ENCODE peak calls at places on chromosomes 2 and 18, in eight cellular contexts. M, C, X, Q, V, E, K and F are unnamed samples.

GRCh38 chr2:28869494-28870145 is 489 bp downstream of the TRMT61B start:
- DNase-seq in V (no peak), M (no peak), C (no peak), Q (no peak), E (no peak), K (no peak), X (no peak), F (no peak)

GRCh38 chr2:70828914-70829824 is 6.4 kb downstream of the CD207 start:
- DNase-seq in K (no peak), M (no peak), Q (no peak), V (peak), C (no peak), X (no peak), E (no peak), F (no peak)

GRCh38 chr2:240514631-240515030 is 43.2 kb downstream of the ANKMY1 start:
- DNase-seq in K (no peak), V (no peak), X (no peak), E (no peak), C (no peak), Q (no peak), M (no peak), F (no peak)

GRCh38 chr2:150020221-150020620 is 432.6 kb upstream of the MMADHC start:
- DNase-seq in M (no peak), V (no peak), Q (no peak), C (no peak), K (no peak), E (no peak), X (no peak), F (no peak)

GRCh38 chr2:230922951-230923717 is 1.9 kb downstream of the GPR55 start:
- DNase-seq in E (no peak), V (no peak), X (no peak), M (no peak), Q (no peak), K (no peak), C (no peak), F (no peak)

GRCh38 chr18:50790956-50791355 is 28.9 kb downstream of the MRO start:
- DNase-seq in Q (no peak), M (no peak), X (no peak), V (no peak), C (no peak), K (no peak), E (no peak), F (no peak)

GRCh38 chr2:235026137-235026536 is 74.3 kb downstream of the SH3BP4 start:
- DNase-seq in V (peak), X (no peak), E (peak), M (no peak), Q (no peak), C (peak), K (no peak), F (no peak)

GRCh38 chr18:21163647-21164625 is 52.3 kb upstream of the ROCK1 start:
- DNase-seq in E (no peak), M (no peak), C (peak), X (no peak), Q (no peak), V (no peak), K (no peak), F (peak)

GRCh38 chr2:33073018-33073417 is 126.3 kb downstream of the LTBP1 start:
- DNase-seq in V (peak), K (no peak), X (no peak), C (peak), E (no peak), Q (no peak), M (no peak), F (no peak)

GRCh38 chr2:120817136-120817955 is 81.7 kb downstream of the GLI2 start:
- DNase-seq in E (no peak), M (no peak), X (no peak), C (no peak), V (no peak), K (no peak), Q (no peak), F (no peak)

GRCh38 chr2:18516112-18516511 is 44.3 kb downstream of the RDH14 start:
- DNase-seq in K (no peak), M (no peak), V (no peak), X (no peak), C (no peak), E (no peak), Q (no peak), F (no peak)

GRCh38 chr2:230701308-230701707 is 11.3 kb upstream of the CAB39 start:
- DNase-seq in Q (no peak), V (no peak), M (no peak), E (no peak), K (no peak), C (no peak), X (no peak), F (no peak)

GRCh38 chr2:18991177-18992168 is 366.9 kb downstream of the OSR1 start:
- DNase-seq in K (no peak), Q (no peak), C (peak), V (peak), E (no peak), M (no peak), X (no peak), F (no peak)

GRCh38 chr2:210561482-210561881 is 5.1 kb downstream of the CPS1 start:
- DNase-seq in M (no peak), X (no peak), V (no peak), K (no peak), E (no peak), C (no peak), Q (no peak), F (no peak)

GRCh38 chr2:238167761-238168160 is 9.0 kb downstream of the ERFE start:
- DNase-seq in Q (peak), E (no peak), C (no peak), K (no peak), X (peak), M (no peak), V (no peak), F (no peak)

GRCh38 chr18:62071071-62071470 is 115.8 kb downstream of the PIGN start:
- DNase-seq in X (no peak), K (no peak), M (no peak), E (no peak), C (no peak), V (no peak), Q (no peak), F (no peak)

GRCh38 chr18:50559750-50560680 is at the start of gene MAPK4:
- DNase-seq in C (no peak), E (no peak), M (peak), V (no peak), X (peak), K (no peak), Q (peak), F (peak)

GRCh38 chr2:146317959-146318358 is 1526.9 kb upstream of the ACVR2A start:
- DNase-seq in X (no peak), M (no peak), V (no peak), Q (no peak), E (no peak), C (no peak), K (no peak), F (peak)

GRCh38 chr2:28406276-28407096 is 13.8 kb downstream of the FOSL2 start:
- DNase-seq in X (no peak), K (no peak), Q (no peak), M (no peak), V (peak), C (no peak), E (no peak), F (peak)

GRCh38 chr2:119897996-119898395 is 114.9 kb upstream of the EPB41L5 start:
- DNase-seq in E (no peak), V (no peak), Q (no peak), C (no peak), M (no peak), X (no peak), K (no peak), F (no peak)

GRCh38 chr2:212154392-212154791 is 384.2 kb downstream of the ERBB4 start:
- DNase-seq in V (no peak), X (no peak), M (no peak), K (no peak), E (no peak), Q (no peak), C (no peak), F (no peak)

GRCh38 chr2:61885896-61886603 is 2.4 kb downstream of the CCT4 start:
- DNase-seq in K (no peak), E (no peak), C (no peak), X (no peak), Q (no peak), V (no peak), M (no peak), F (no peak)

GRCh38 chr18:39701071-39701783 is 2135.6 kb upstream of the CELF4 start:
- DNase-seq in X (no peak), K (no peak), C (no peak), E (no peak), M (no peak), Q (no peak), V (no peak), F (no peak)

GRCh38 chr2:233436691-233437438 is 82.6 kb downstream of the DGKD start:
- DNase-seq in K (no peak), M (no peak), X (no peak), C (no peak), E (no peak), Q (no peak), V (no peak), F (no peak)

GRCh38 chr2:179262077-179262660 is 2.5 kb downstream of the SESTD1 start:
- DNase-seq in E (no peak), K (no peak), M (no peak), X (no peak), V (no peak), C (no peak), Q (no peak), F (no peak)

GRCh38 chr2:88751770-88752169 is 60.3 kb downstream of the RPIA start:
- DNase-seq in M (no peak), K (no peak), V (no peak), X (no peak), E (no peak), Q (no peak), C (no peak), F (no peak)

GRCh38 chr2:120669121-120669952 is 66.3 kb upstream of the GLI2 start:
- DNase-seq in E (peak), V (peak), Q (peak), K (no peak), X (peak), C (peak), M (peak), F (peak)

GRCh38 chr2:135600915-135601314 is 69.6 kb downstream of the R3HDM1 start:
- DNase-seq in Q (no peak), E (no peak), M (no peak), K (no peak), V (peak), C (peak), X (no peak), F (peak)

GRCh38 chr18:48009116-48009825 is 78.8 kb upstream of the SMAD2 start:
- DNase-seq in M (peak), E (no peak), V (no peak), C (no peak), X (no peak), K (no peak), Q (no peak), F (no peak)

GRCh38 chr2:39023649-39024048 is 97.2 kb downstream of the SOS1 start:
- DNase-seq in X (no peak), E (no peak), C (no peak), K (no peak), Q (no peak), M (no peak), V (peak), F (no peak)

GRCh38 chr2:232777278-232777677 is 913 bp upstream of the KCNJ13 start:
- DNase-seq in C (no peak), V (no peak), Q (no peak), E (no peak), M (no peak), X (no peak), K (no peak), F (no peak)

GRCh38 chr18:68721681-68722583 is 7.0 kb upstream of the TMX3 start:
- DNase-seq in Q (no peak), K (peak), V (no peak), E (no peak), X (no peak), M (no peak), C (no peak), F (no peak)

GRCh38 chr2:38296381-38296780 is 80.7 kb downstream of the ATL2 start:
- DNase-seq in K (no peak), M (no peak), V (no peak), X (no peak), E (no peak), Q (no peak), C (no peak), F (no peak)

GRCh38 chr18:24054130-24054529 is 39.6 kb downstream of the TTC39C start:
- DNase-seq in Q (no peak), X (no peak), V (no peak), K (no peak), E (no peak), M (no peak), C (no peak), F (no peak)

GRCh38 chr18:2857491-2858063 is 10.8 kb downstream of the EMILIN2 start:
- DNase-seq in M (no peak), E (no peak), X (no peak), K (no peak), V (no peak), Q (no peak), C (no peak), F (peak)

GRCh38 chr2:96120991-96121390 is 4.6 kb upstream of the ADRA2B start:
- DNase-seq in Q (no peak), X (no peak), C (no peak), V (no peak), M (no peak), K (no peak), E (no peak), F (no peak)

GRCh38 chr2:96118698-96119388 is 2.5 kb upstream of the ADRA2B start:
- DNase-seq in K (no peak), V (no peak), C (no peak), Q (no peak), X (no peak), E (no peak), M (no peak), F (no peak)

GRCh38 chr2:96119389-96119751 is 3.0 kb upstream of the ADRA2B start:
- DNase-seq in K (no peak), C (no peak), V (no peak), M (no peak), X (no peak), Q (no peak), E (no peak), F (no peak)

GRCh38 chr2:96121414-96121813 is 5.0 kb upstream of the ADRA2B start:
- DNase-seq in Q (no peak), X (no peak), M (no peak), K (no peak), C (no peak), V (no peak), E (no peak), F (no peak)

GRCh38 chr2:96119981-96120720 is 3.8 kb upstream of the ADRA2B start:
- DNase-seq in Q (no peak), E (no peak), X (no peak), C (no peak), V (no peak), K (no peak), M (no peak), F (peak)
- TF ChIP-seq MAX in Q (no peak), E (no peak), X (no peak), C (no peak), V (no peak), K (no peak), M (no peak), F (no peak)

GRCh38 chr2:197210450-197210849 is 100.1 kb downstream of the ANKRD44 start:
- DNase-seq in Q (peak), K (no peak), V (no peak), C (no peak), E (no peak), X (no peak), M (no peak), F (no peak)
- TF ChIP-seq MAX in Q (no peak), K (no peak), V (no peak), C (no peak), E (no peak), X (no peak), M (no peak), F (no peak)

GRCh38 chr2:15971351-15971750 is 31.0 kb downstream of the MYCN start:
- DNase-seq in V (no peak), Q (no peak), C (no peak), M (no peak), X (no peak), E (no peak), K (no peak), F (no peak)
- TF ChIP-seq MAX in V (no peak), Q (no peak), C (no peak), M (no peak), X (no peak), E (no peak), K (no peak), F (no peak)

DNA sequence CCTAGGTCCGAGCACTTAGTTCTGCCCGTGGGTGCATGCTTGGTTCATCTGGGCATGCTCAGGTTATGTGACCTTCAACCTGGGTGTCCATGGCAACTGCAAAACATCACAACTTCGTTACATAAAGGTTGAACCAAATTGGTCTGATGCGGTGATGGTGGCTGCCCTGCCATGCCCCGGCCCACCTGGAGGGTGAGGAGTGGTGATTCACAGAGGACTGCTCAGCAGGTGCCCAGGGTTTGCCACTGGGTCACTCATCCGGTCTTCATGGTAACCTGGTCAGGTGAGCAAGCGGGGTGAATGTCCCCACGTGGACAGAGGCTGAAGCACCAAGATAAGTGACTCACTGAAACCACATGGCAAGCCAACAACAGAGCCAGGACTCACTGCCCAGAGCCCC is 111.1 kb downstream of the KCNF1 start:
- DNase-seq in E (peak), V (no peak), C (no peak), M (no peak), K (no peak), X (no peak), Q (no peak), F (no peak)
- TF ChIP-seq MAX in E (no peak), V (no peak), C (no peak), M (no peak), K (no peak), X (no peak), Q (no peak), F (no peak)

GRCh38 chr2:203626952-203627681 is 79.3 kb upstream of the CD28 start:
- DNase-seq in M (no peak), C (no peak), V (no peak), Q (no peak), E (no peak), X (no peak), K (no peak), F (no peak)

GRCh38 chr2:203623616-203624015 is 82.8 kb upstream of the CD28 start:
- DNase-seq in Q (no peak), E (no peak), M (no peak), K (no peak), X (no peak), C (no peak), V (no peak), F (no peak)

GRCh38 chr2:203625712-203626111 is 80.7 kb upstream of the CD28 start:
- DNase-seq in K (no peak), V (peak), Q (no peak), M (no peak), X (no peak), C (no peak), E (peak), F (no peak)

GRCh38 chr2:203619192-203619878 is 84.2 kb upstream of the RAPH1 start:
- DNase-seq in E (no peak), M (no peak), V (peak), Q (no peak), K (no peak), X (no peak), C (no peak), F (no peak)

DNA sequence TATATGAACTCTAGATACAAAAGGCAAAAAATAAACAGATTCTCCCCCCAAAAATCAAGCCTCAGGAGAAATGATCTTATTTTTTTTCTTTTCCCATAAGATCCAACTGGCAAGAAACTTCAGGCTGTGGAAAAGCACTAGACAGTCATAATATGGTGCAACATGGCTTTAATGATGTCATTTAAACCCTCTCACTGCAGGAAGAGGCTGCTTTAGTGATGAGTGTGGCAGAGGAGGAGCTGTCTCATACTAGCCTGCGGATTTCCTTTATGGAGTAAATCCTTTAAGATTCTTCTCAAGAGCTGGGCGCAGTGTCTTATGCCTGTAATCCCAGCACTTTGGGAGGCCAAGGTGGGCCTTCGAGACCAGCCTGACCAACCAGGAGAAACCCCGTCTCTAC is 83.3 kb upstream of the CD28 start:
- DNase-seq in K (no peak), V (no peak), Q (no peak), X (no peak), C (peak), E (no peak), M (no peak), F (no peak)
- TF ChIP-seq MAX in K (no peak), V (no peak), Q (no peak), X (peak), C (no peak), E (no peak), M (no peak), F (no peak)